ENCODE peak calls at places on chromosomes 4 and X, in ten cellular contexts. O is stimulated activated CD4-positive, alpha-beta T cell treated with anti-CD3 and anti-CD28 coated beads, Interleukin-4, amount 100 ng/mL, for 4 hours; S is iPS-NIHi11; U is A549; J is coronary artery; A is HFFc6; V is GM10248; R is NCI-H1417; C is ACHN; E is naive thymus-derived CD4-positive, alpha-beta T cell. G is an unnamed sample.

GRCh38 chr4:52966781-52967180 is 104.7 kb downstream of the RASL11B start:
- DNase-seq in O (no peak), S (no peak), U (no peak), J (no peak), A (no peak), V (no peak), R (no peak), C (no peak), E (no peak), G (no peak)

GRCh38 chr4:47930971-47931804 is 16.8 kb upstream of the NFXL1 start:
- DNase-seq in O (no peak), S (no peak), U (no peak), J (no peak), A (peak; percentile 44), V (no peak), R (no peak), C (no peak), E (no peak), G (no peak)

GRCh38 chr4:52576326-52576725 is 82.8 kb downstream of the USP46 start:
- DNase-seq in O (no peak), S (no peak), U (no peak), J (no peak), A (no peak), V (no peak), R (no peak), C (no peak), E (no peak), G (no peak)

GRCh38 chr4:45530498-45530897 is 593.4 kb downstream of the GABRG1 start:
- DNase-seq in O (no peak), S (no peak), U (no peak), J (no peak), A (no peak), V (no peak), R (no peak), C (no peak), E (no peak), G (no peak)

GRCh38 chrX:140799216-140799615 is 89.7 kb downstream of the LINC00632 start:
- DNase-seq in O (no peak), S (no peak), U (peak; percentile 4), J (no peak), A (no peak), V (no peak), R (no peak), C (no peak), E (no peak), G (no peak)

GRCh38 chr4:109915385-109916002 is 2.8 kb downstream of the EGF start:
- DNase-seq in O (no peak), S (no peak), U (no peak), J (no peak), A (no peak), V (no peak), R (no peak), C (no peak), E (no peak), G (no peak)

GRCh38 chr4:32661229-32661628 is 1941.1 kb downstream of the PCDH7 start:
- DNase-seq in O (no peak), S (no peak), U (peak; percentile 24), J (no peak), A (no peak), V (no peak), R (no peak), C (no peak), E (no peak), G (no peak)

GRCh38 chr4:182704903-182705302 is 212.3 kb downstream of the DCTD start:
- DNase-seq in O (no peak), S (no peak), U (no peak), J (no peak), A (no peak), V (no peak), R (no peak), C (no peak), E (no peak), G (no peak)

GRCh38 chr4:51906167-51906647 is 63.3 kb downstream of the DCUN1D4 start:
- DNase-seq in O (no peak), S (no peak), U (no peak), J (no peak), A (no peak), V (peak; percentile 51), R (no peak), C (no peak), E (no peak), G (no peak)

GRCh38 chr4:144356941-144357381 is 216.4 kb upstream of the GYPA start:
- DNase-seq in O (no peak), S (peak; percentile 38), U (no peak), J (no peak), A (no peak), V (no peak), R (no peak), C (no peak), E (no peak), G (no peak)

GRCh38 chr4:107379054-107379869 is 340.8 kb downstream of the PAPSS1 start:
- DNase-seq in O (no peak), S (no peak), U (no peak), J (no peak), A (peak; percentile 54), V (no peak), R (no peak), C (peak; percentile 19), E (no peak), G (no peak)

GRCh38 chr4:62495039-62495438 is 1294.9 kb downstream of the ADGRL3 start:
- DNase-seq in O (no peak), S (no peak), U (no peak), J (no peak), A (no peak), V (no peak), R (no peak), C (no peak), E (no peak), G (peak; percentile 28)

GRCh38 chr4:74661427-74662171 is 132.7 kb downstream of the BTC start:
- DNase-seq in O (no peak), S (no peak), U (peak; percentile 73), J (no peak), A (peak; percentile 61), V (no peak), R (no peak), C (peak; percentile 21), E (no peak), G (peak; percentile 39)

GRCh38 chrX:68498508-68499379 is at the start of gene YIPF6:
- DNase-seq in O (peak; percentile 56), S (peak; percentile 80), U (peak; percentile 85), J (peak; percentile 82), A (peak; percentile 59), V (peak; percentile 79), R (peak; percentile 56), C (peak; percentile 61), E (peak; percentile 52), G (peak; percentile 48)

GRCh38 chr4:23630110-23630509 is 259.7 kb downstream of the PPARGC1A start:
- DNase-seq in O (no peak), S (no peak), U (no peak), J (no peak), A (no peak), V (no peak), R (no peak), C (no peak), E (no peak), G (no peak)

GRCh38 chr4:173169428-173170209 is 1.0 kb downstream of the GALNT7 start:
- DNase-seq in O (peak; percentile 56), S (peak; percentile 82), U (peak; percentile 65), J (peak; percentile 82), A (peak; percentile 23), V (peak; percentile 90), R (peak; percentile 27), C (peak; percentile 65), E (peak; percentile 63), G (peak; percentile 13)

GRCh38 chr4:150280975-150281374 is 202.7 kb downstream of the DCLK2 start:
- DNase-seq in O (no peak), S (no peak), U (no peak), J (no peak), A (no peak), V (no peak), R (no peak), C (no peak), E (no peak), G (no peak)

GRCh38 chrX:77723684-77724083 is 62.3 kb downstream of the ATRX start:
- DNase-seq in O (no peak), S (no peak), U (no peak), J (no peak), A (no peak), V (no peak), R (no peak), C (no peak), E (no peak), G (no peak)

G was measured in RCC 7860.